ENCODE peak calls at places on chromosomes 2 and 18, in four cellular contexts. R is GM20000, N is brain microvascular endothelial cell, E is dorsolateral prefrontal cortex. I is an unnamed sample.

GRCh38 chr18:71136487-71136886 is 847.6 kb downstream of the SOCS6 start:
- DNase-seq in N (no peak), R (no peak), E (peak), I (no peak)

GRCh38 chr2:173667415-173667814 is 297.8 kb downstream of the SP3 start:
- DNase-seq in R (no peak), E (no peak), N (no peak), I (peak)

GRCh38 chr2:136538489-136538888 is 226.9 kb upstream of the THSD7B start:
- DNase-seq in N (no peak), E (no peak), R (no peak), I (no peak)

GRCh38 chr2:4408311-4408710 is 704.9 kb downstream of the DCDC2C start:
- DNase-seq in N (no peak), R (no peak), E (no peak), I (no peak)

GRCh38 chr18:69865656-69866241 is 81.9 kb downstream of the CD226 start:
- DNase-seq in E (no peak), R (no peak), N (no peak), I (no peak)

GRCh38 chr2:102841107-102841840 is 79.4 kb downstream of the TMEM182 start:
- DNase-seq in R (peak), N (peak), E (peak), I (peak)

GRCh38 chr2:232481322-232482140 is 6.1 kb downstream of the ECEL1 start:
- DNase-seq in N (no peak), R (no peak), E (no peak), I (no peak)

GRCh38 chr18:48987821-48988220 is 37.1 kb upstream of the SMAD7 start:
- DNase-seq in N (no peak), R (no peak), E (no peak), I (no peak)

GRCh38 chr2:133674433-133675331 is 106.4 kb upstream of the NCKAP5 start:
- DNase-seq in N (peak), E (peak), R (no peak), I (peak)

GRCh38 chr2:119289093-119289492 is 65.5 kb downstream of the STEAP3 start:
- DNase-seq in E (no peak), N (no peak), R (no peak), I (no peak)

DNA sequence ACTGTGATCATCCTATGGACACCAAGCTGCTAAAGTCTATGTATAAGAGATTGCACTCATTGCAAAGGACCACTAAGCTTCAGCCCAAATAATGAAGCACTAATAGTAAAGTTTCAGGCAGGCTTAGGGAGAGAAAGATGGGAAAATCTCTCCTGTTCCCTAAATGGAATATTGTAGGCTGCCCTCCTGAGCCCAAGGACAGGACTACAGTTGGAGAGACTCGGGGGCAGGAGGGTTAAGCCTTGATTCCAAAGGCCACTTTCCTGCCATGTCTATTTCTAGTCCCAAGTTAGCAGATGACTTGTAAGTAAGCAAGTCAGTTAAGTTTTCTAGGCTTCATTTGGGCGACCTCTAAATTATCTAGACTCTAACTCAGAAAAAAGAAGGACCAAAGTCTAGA is 9.0 kb downstream of the TMEM247 start:
- DNase-seq in N (no peak), E (no peak), R (no peak), I (no peak)
- TF ChIP-seq CTCF in N (peak), E (no peak), R (no peak), I (no peak)

GRCh38 chr2:123500988-123501387 is 524.1 kb upstream of the CNTNAP5 start:
- DNase-seq in R (no peak), E (no peak), N (no peak), I (peak)

GRCh38 chr2:123493687-123494086 is 531.4 kb upstream of the CNTNAP5 start:
- DNase-seq in R (no peak), E (no peak), N (no peak), I (no peak)

GRCh38 chr2:123500346-123500745 is 524.7 kb upstream of the CNTNAP5 start:
- DNase-seq in N (no peak), R (no peak), E (no peak), I (peak)

GRCh38 chr2:123495241-123495640 is 529.8 kb upstream of the CNTNAP5 start:
- DNase-seq in R (no peak), E (no peak), N (no peak), I (peak)
- TF ChIP-seq CTCF in R (no peak), E (no peak), N (no peak), I (no peak)

DNA sequence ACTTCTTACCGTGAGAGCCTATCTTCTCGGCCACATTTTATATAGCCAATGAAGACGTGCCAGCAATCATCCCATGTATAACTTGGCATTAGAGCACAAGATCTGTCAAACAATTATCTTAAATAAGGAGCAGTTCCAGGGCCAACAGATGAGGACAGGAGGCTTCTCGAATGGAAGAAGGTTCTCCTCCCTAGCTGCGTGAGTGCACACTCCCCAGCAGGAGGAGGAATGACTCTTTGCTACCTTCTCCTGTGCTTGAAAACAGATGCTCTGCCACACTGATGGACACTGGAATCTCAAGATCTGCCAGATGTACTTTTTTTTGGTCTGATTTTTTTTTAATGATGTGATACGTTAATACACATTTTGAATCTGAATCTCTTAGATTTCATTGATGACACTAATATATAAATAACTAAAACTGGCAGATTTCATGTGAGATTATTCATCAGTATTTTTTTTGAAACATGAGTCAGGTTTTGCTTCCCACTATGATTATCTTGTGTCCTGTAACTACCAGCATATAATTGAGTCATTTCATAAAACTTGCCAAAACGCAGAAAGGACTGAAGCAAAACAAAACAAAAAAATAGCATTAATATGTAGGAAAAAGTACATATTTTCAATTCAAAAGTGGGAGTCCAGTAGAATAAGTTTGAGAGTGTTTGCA is 626 bp upstream of the VIT start:
- DNase-seq in N (peak), E (no peak), R (no peak), I (peak)
- TF ChIP-seq CTCF in N (peak), E (no peak), R (no peak), I (no peak)

DNA sequence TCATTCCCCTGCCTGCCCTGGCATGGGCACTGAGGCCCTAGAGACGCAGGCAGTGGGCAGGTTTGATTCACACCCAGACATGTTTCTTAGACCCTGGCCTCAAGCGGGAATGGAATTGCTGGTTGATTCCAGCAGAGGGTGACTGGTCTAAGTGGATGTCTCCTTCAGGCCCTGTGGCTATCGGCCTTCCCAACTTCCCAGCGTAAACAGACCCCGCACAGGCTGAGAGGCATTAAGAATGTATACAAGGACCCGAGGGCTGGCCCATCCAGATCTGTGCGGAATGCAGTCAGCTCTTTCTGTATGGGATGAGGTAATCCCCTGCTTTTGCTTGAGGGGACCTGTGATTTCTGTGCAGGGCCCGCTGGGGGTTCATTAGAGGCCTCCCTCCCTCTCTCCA is 6.4 kb downstream of the ACKR3 start:
- DNase-seq in E (no peak), N (no peak), R (no peak), I (no peak)
- TF ChIP-seq CTCF in E (no peak), N (peak), R (no peak), I (no peak)